ENCODE peak calls at places on chromosome 11, in six cellular contexts. E is Panc1, G is HCT116, N is HepG2, T is transverse colon, K is upper lobe of left lung. F is an unnamed sample.

GRCh38 chr11:76577921-76578654 is 92.5 kb downstream of the LRRC32 start:
- DNase-seq in E (no peak), G (no peak), N (no peak), T (no peak), K (no peak), F (no peak)

GRCh38 chr11:95375451-95375850 is 144.4 kb upstream of the SESN3 start:
- DNase-seq in E (no peak), G (no peak), N (no peak), T (no peak), K (no peak), F (no peak)

GRCh38 chr11:77557553-77557952 is 32.2 kb upstream of the AQP11 start:
- DNase-seq in E (peak; percentile 22), G (no peak), N (peak; percentile 33), T (no peak), K (no peak), F (no peak)

GRCh38 chr11:92663539-92663938 is 305.9 kb upstream of the MTNR1B start:
- DNase-seq in E (no peak), G (no peak), N (no peak), T (no peak), K (no peak), F (no peak)

GRCh38 chr11:7252683-7253213 is 1.0 kb downstream of the SYT9 start:
- DNase-seq in E (no peak), G (no peak), N (no peak), T (no peak), K (peak; percentile 80), F (no peak)

GRCh38 chr11:31802609-31802989 is 8.5 kb downstream of the PAX6 start:
- DNase-seq in E (no peak), G (no peak), N (no peak), T (no peak), K (peak; percentile 74), F (no peak)

GRCh38 chr11:65786786-65787636 is at the start of gene OVOL1:
- DNase-seq in E (no peak), G (peak; percentile 56), N (no peak), T (peak; percentile 91), K (peak; percentile 93), F (peak; percentile 91)

GRCh38 chr11:11982461-11982860 is 26.0 kb downstream of the DKK3 start:
- DNase-seq in E (no peak), G (no peak), N (no peak), T (no peak), K (peak; percentile 67), F (no peak)

GRCh38 chr11:78282821-78283220 is 94.1 kb downstream of the USP35 start:
- DNase-seq in E (no peak), G (no peak), N (no peak), T (no peak), K (no peak), F (no peak)

GRCh38 chr11:23674866-23675265 is 814.6 kb upstream of the CCDC179 start:
- DNase-seq in E (no peak), G (no peak), N (no peak), T (no peak), K (no peak), F (no peak)
- H3K4me3 ChIP-seq in E (no peak overlapping the region), G (no peak overlapping the region), N (no peak overlapping the region), T (no peak overlapping the region), K (no peak overlapping the region), F (no peak overlapping the region)

DNA sequence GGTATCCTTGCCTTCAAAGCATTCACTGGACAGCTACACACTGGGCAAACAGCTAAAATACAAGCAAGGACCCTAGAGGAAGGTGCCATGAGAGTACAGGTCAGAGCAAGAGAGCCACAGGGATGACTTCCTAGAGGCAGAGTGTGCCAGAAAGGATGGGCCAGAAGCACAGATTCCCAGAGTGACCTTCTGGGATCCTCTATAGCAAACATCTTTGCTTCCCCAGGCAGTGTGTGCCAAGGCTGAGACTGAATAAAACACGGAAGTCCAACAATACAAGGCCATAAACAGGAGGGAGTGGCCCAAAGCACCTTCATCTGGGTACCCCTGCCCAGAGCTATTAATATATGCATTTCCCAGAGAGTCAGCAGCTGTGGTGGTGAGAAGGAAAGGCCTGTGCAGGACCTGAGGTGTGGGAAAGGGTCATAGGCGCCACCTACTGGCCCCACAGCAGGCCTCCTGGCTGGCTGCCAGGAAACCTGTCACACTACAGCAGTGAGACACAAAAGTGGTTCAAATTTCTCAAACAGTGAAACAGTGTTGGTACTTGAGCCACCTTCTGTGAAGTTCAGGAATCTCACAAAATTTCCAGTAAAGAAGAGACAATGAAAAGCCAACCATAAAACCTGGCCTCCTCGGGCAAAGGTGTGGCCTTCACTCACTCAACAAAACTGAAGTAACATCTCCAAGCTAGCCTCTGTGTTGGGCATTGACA is 20.3 kb downstream of the CLPB start:
- DNase-seq in E (peak; percentile 57), G (peak; percentile 57), N (peak; percentile 76), T (peak; percentile 86), K (peak; percentile 89), F (peak; percentile 83)
- H3K27ac ChIP-seq in E (no peak overlapping the region), G (no peak overlapping the region), N (peak overlapping the region; percentile 37), T (no peak overlapping the region), K (peak overlapping the region; percentile 67), F (no peak overlapping the region)

GRCh38 chr11:59755701-59756495 is 722 bp downstream of the STX3 start:
- DNase-seq in E (peak; percentile 48), G (peak; percentile 27), N (peak; percentile 56), T (peak; percentile 87), K (peak; percentile 91), F (peak; percentile 81)
- TF ChIP-seq POLR2AphosphoS5 in E (no peak), G (no peak), N (no peak), T (peak; percentile 87), K (peak; percentile 84), F (peak; percentile 62)

GRCh38 chr11:110713469-110713776 is 1.2 kb upstream of the ARHGAP20 start:
- DNase-seq in E (no peak), G (no peak), N (no peak), T (no peak), K (no peak), F (no peak)
- H3K4me3 ChIP-seq in E (no peak overlapping the region), G (no peak overlapping the region), N (no peak overlapping the region), T (no peak overlapping the region), K (peak overlapping the region; percentile 81), F (no peak overlapping the region)

GRCh38 chr11:128498846-128499245 is 88.5 kb downstream of the ETS1 start:
- DNase-seq in E (no peak), G (no peak), N (no peak), T (no peak), K (no peak), F (no peak)
- H3K27ac ChIP-seq in E (peak overlapping the region; percentile 96), G (no peak overlapping the region), N (no peak overlapping the region), T (peak overlapping the region; percentile 91), K (peak overlapping the region; percentile 24), F (no peak overlapping the region)

GRCh38 chr11:134333312-134333711 is 1.5 kb downstream of the GLB1L2 start:
- DNase-seq in E (no peak), G (no peak), N (no peak), T (no peak), K (no peak), F (no peak)

GRCh38 chr11:134332189-134332631 is 422 bp downstream of the GLB1L2 start:
- DNase-seq in E (no peak), G (no peak), N (no peak), T (peak; percentile 53), K (peak; percentile 85), F (peak; percentile 43)

GRCh38 chr11:134332782-134333181 is 994 bp downstream of the GLB1L2 start:
- DNase-seq in E (no peak), G (no peak), N (no peak), T (no peak), K (no peak), F (no peak)

GRCh38 chr11:134330611-134331564 is 900 bp upstream of the GLB1L2 start:
- DNase-seq in E (no peak), G (no peak), N (peak; percentile 15), T (no peak), K (no peak), F (no peak)

DNA sequence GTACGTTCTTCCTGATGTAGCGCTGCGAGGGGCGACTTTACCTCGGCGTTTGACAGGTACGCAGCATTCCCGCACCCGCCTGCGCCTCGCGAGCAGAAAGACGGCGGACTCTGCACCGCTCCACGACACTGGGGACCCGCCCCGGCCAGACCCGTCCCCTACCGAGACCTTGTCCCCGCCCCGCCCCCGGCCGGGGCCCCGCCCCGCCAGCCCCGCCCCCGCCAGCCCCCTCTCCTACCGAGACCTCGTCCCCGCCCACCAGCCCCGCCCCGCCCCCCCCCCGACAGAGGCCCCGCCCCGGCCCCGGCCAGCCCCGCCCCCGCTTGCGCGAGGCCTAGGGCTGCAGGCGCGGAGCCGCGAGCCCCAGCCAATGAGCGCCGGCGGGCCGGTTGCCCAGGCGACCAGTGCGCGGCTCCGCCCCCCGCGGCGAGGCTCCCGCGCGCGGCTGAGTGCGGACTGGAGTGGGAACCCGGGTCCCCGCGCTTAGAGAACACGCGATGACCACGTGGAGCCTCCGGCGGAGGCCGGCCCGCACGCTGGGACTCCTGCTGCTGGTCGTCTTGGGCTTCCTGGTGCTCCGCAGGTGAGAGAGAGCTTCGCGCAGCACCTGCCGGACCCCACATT is at the start of gene GLB1L2:
- DNase-seq in E (no peak), G (peak; percentile 45), N (peak; percentile 35), T (peak; percentile 90), K (peak; percentile 95), F (peak; percentile 76)
- TF ChIP-seq POLR2AphosphoS5 in E (no peak), G (peak; percentile 28), N (no peak), T (peak; percentile 74), K (no peak), F (peak; percentile 32)

DNA sequence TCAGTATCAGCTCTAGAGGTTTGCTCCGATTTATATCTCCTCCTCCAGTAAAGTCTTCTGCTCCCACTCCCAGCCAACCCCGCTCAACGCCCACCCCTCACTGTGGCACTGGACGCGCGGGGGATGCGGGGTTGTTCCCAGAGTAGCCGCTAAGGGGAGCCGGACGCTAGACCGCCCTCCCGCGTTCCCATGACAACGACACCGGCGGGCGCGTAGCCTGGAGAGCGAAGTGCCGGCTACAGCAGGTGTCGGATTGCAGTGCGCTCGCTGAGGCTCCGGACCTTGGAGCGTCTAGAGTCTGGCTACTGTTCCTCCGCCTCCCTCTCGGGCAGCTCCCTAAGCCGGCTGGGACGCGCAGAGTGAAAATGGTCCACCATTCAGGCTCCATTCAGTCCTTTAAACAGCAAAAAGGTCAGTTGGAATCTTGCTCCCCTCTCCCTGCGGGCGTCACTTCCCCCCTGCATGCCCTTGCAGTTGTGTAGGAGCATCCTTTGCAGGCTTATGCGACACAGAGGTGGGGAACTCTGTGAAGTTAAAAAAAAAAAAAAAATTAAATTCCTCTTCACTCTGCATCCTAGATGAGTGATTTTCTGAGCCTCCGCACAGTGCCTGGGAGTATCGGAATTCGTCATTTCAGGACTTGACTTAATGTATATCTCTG is at the start of gene ANO3:
- DNase-seq in E (no peak), G (no peak), N (peak; percentile 67), T (peak; percentile 24), K (peak; percentile 91), F (peak; percentile 26)
- H3K4me3 ChIP-seq in E (peak within 1 kb of the TSS; percentile 41), G (no peak within 1 kb of the TSS), N (no peak within 1 kb of the TSS), T (no peak within 1 kb of the TSS), K (peak within 1 kb of the TSS; percentile 9), F (no peak within 1 kb of the TSS)

GRCh38 chr11:27412192-27412691 is 49.2 kb upstream of the CCDC34 start:
- DNase-seq in E (no peak), G (no peak), N (no peak), T (no peak), K (no peak), F (no peak)
- H3K27ac ChIP-seq in E (peak overlapping the region; percentile 41), G (no peak overlapping the region), N (no peak overlapping the region), T (no peak overlapping the region), K (no peak overlapping the region), F (no peak overlapping the region)